ENCODE peak calls at places on chromosomes 5 and 9, in six cellular contexts. J is ovary; Z is IMR-90; Y is vagina; C is tibial nerve; H is effector memory CD4-positive, alpha-beta T cell. E is an unnamed sample.

GRCh38 chr5:151493599-151494136 is 46.3 kb downstream of the SLC36A1 start:
- DNase-seq in J (no peak), Z (no peak), Y (no peak), C (no peak), H (no peak), E (no peak)

GRCh38 chr5:149887622-149888183 is 56.9 kb downstream of the PDE6A start:
- DNase-seq in J (peak; percentile 12), Z (peak; percentile 70), Y (no peak), C (no peak), H (no peak), E (no peak)

GRCh38 chr5:139392324-139392677 is 2.6 kb upstream of the MZB1 start:
- DNase-seq in J (no peak), Z (no peak), Y (no peak), C (no peak), H (no peak), E (no peak)

GRCh38 chr9:112890106-112891081 is at the start of gene SLC46A2:
- DNase-seq in J (no peak), Z (no peak), Y (no peak), C (no peak), H (no peak), E (no peak)

GRCh38 chr9:128053560-128053959 is 13.6 kb downstream of the NAIF1 start:
- DNase-seq in J (no peak), Z (no peak), Y (no peak), C (peak; percentile 63), H (no peak), E (no peak)

GRCh38 chr5:68231414-68232076 is 16.0 kb downstream of the PIK3R1 start:
- DNase-seq in J (no peak), Z (no peak), Y (no peak), C (no peak), H (no peak), E (no peak)

GRCh38 chr5:83714780-83715179 is 5.9 kb downstream of the HAPLN1 start:
- DNase-seq in J (no peak), Z (no peak), Y (no peak), C (no peak), H (no peak), E (no peak)

GRCh38 chr5:137332296-137332695 is 166.8 kb downstream of the SPOCK1 start:
- DNase-seq in J (no peak), Z (no peak), Y (no peak), C (no peak), H (no peak), E (no peak)

GRCh38 chr9:76400534-76401096 is 6.4 kb upstream of the RFK start:
- DNase-seq in J (no peak), Z (peak; percentile 54), Y (no peak), C (no peak), H (no peak), E (no peak)

GRCh38 chr5:6504677-6505414 is 56.2 kb downstream of the UBE2QL1 start:
- DNase-seq in J (no peak), Z (peak; percentile 15), Y (peak; percentile 70), C (no peak), H (no peak), E (no peak)

GRCh38 chr9:136787690-136788400 is 3.3 kb upstream of the TMEM141 start:
- DNase-seq in J (no peak), Z (peak; percentile 42), Y (no peak), C (peak; percentile 77), H (peak; percentile 44), E (peak; percentile 73)

GRCh38 chr9:5698810-5699556 is 70.1 kb downstream of the RIC1 start:
- DNase-seq in J (no peak), Z (peak; percentile 83), Y (no peak), C (no peak), H (no peak), E (no peak)

GRCh38 chr9:110249639-110250038 is 6.7 kb downstream of the TXN start:
- DNase-seq in J (no peak), Z (no peak), Y (no peak), C (no peak), H (no peak), E (no peak)

GRCh38 chr5:144598451-144599068 is 427.9 kb downstream of the KCTD16 start:
- DNase-seq in J (no peak), Z (no peak), Y (no peak), C (no peak), H (no peak), E (no peak)

GRCh38 chr5:76521240-76521758 is 101.9 kb downstream of the F2RL2 start:
- DNase-seq in J (no peak), Z (peak; percentile 26), Y (no peak), C (no peak), H (no peak), E (no peak)
- H3K27ac ChIP-seq in J (no peak overlapping the region), Z (no peak overlapping the region), Y (no peak overlapping the region), C (peak overlapping the region; percentile 69), H (no peak overlapping the region), E (no peak overlapping the region)

GRCh38 chr5:64722588-64722987 is 32.3 kb downstream of the SHISAL2B start:
- DNase-seq in J (no peak), Z (no peak), Y (no peak), C (no peak), H (no peak), E (no peak)

DNA sequence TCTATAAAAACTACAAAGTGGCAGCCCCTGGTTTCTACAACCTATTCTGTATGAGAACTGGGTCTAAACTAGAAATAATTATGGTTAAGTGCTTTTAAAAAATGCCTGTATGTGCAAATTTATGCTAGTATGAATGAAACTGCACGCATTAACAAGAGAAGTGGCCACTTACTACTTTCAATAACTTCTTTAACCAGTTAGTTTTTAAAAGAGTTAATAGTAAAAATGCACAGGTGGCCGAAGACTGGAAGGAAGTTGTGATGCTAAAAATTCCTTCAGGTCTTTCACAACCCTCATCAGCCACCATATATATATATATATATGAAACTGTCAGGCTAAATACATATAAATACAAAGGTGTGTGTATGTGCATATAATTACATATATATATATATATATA is 36.8 kb downstream of the SHISAL2B start:
- DNase-seq in J (no peak), Z (no peak), Y (no peak), C (no peak), H (no peak), E (no peak)
- H3K9me3 ChIP-seq in J (no peaks in the 10 kb centered on the region), Z (no peaks in the 10 kb centered on the region), Y (no peaks in the 10 kb centered on the region), C (no peaks in the 10 kb centered on the region), H (no peaks in the 10 kb centered on the region), E (no peaks in the 10 kb centered on the region)

GRCh38 chr5:58300346-58300745 is 159.5 kb downstream of the PLK2 start:
- DNase-seq in J (no peak), Z (no peak), Y (no peak), C (no peak), H (no peak), E (no peak)
- H3K4me3 ChIP-seq in J (no peak overlapping the region), Z (no peak overlapping the region), Y (no peak overlapping the region), C (no peak overlapping the region), H (no peak overlapping the region), E (no peak overlapping the region)

GRCh38 chr9:123320814-123321213 is 35.2 kb upstream of the CRB2 start:
- DNase-seq in J (no peak), Z (no peak), Y (no peak), C (no peak), H (no peak), E (no peak)

GRCh38 chr9:123318192-123318591 is 37.8 kb upstream of the CRB2 start:
- DNase-seq in J (no peak), Z (no peak), Y (no peak), C (no peak), H (no peak), E (no peak)

GRCh38 chr9:123319541-123320339 is 36.3 kb upstream of the CRB2 start:
- DNase-seq in J (no peak), Z (no peak), Y (no peak), C (no peak), H (no peak), E (no peak)

GRCh38 chr9:123316053-123316718 is 39.8 kb upstream of the CRB2 start:
- DNase-seq in J (no peak), Z (no peak), Y (no peak), C (no peak), H (no peak), E (no peak)

DNA sequence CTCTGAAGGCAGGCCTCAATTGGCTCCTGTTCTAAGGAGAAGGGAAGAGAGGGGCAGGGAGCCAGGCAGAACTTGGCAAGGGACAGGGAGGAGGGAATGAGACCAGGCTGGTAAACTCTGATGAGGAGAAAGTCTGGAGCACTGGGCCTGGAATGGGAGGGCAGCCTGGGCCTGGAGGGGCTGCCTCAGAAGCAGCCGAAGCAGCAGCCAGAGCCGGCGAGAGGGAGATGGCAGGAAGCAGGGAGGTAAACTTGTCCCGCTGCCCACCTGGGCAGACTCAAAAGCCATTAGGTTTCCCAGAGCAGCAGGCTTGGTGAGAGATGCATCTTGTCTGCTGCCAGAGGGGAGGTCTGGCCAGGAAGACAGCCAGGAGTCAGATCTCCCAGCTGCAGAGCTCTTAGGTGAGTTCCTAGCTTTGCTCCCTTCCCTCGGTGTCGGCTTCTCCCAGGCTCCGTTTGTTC is 37.0 kb upstream of the CRB2 start:
- DNase-seq in J (no peak), Z (no peak), Y (no peak), C (no peak), H (no peak), E (no peak)
- H3K27ac ChIP-seq in J (no peak overlapping the region), Z (no peak overlapping the region), Y (no peak overlapping the region), C (no peak overlapping the region), H (no peak overlapping the region), E (no peak overlapping the region)

GRCh38 chr5:179264641-179265528 is 80.4 kb downstream of the ADAMTS2 start:
- DNase-seq in J (no peak), Z (no peak), Y (peak; percentile 79), C (no peak), H (no peak), E (no peak)
- H3K9me3 ChIP-seq in J (no peaks in the 10 kb centered on the region), Z (no peaks in the 10 kb centered on the region), Y (no peaks in the 10 kb centered on the region), C (no peaks in the 10 kb centered on the region), H (no peaks in the 10 kb centered on the region), E (no peaks in the 10 kb centered on the region)

GRCh38 chr9:91193658-91194391 is 167.9 kb downstream of the AUH start:
- DNase-seq in J (peak; percentile 88), Z (peak; percentile 96), Y (no peak), C (peak; percentile 75), H (peak; percentile 20), E (peak; percentile 75)
- H3K4me3 ChIP-seq in J (peak overlapping the region; percentile 51), Z (peak overlapping the region; percentile 15), Y (peak overlapping the region; percentile 39), C (peak overlapping the region; percentile 35), H (peak overlapping the region; percentile 60), E (peak overlapping the region; percentile 38)

GRCh38 chr5:136166909-136167308 is 26.1 kb downstream of the SMIM32 start:
- DNase-seq in J (no peak), Z (no peak), Y (no peak), C (no peak), H (no peak), E (no peak)
- H3K27ac ChIP-seq in J (no peak overlapping the region), Z (no peak overlapping the region), Y (no peak overlapping the region), C (no peak overlapping the region), H (no peak overlapping the region), E (no peak overlapping the region)

GRCh38 chr5:178431777-178432155 is 158.4 kb downstream of the COL23A1 start:
- DNase-seq in J (no peak), Z (peak; percentile 5), Y (no peak), C (no peak), H (no peak), E (no peak)
- H3K9me3 ChIP-seq in J (no peaks in the 10 kb centered on the region), Z (peaks cover 27% of the 10 kb centered on the region), Y (no peaks in the 10 kb centered on the region), C (no peaks in the 10 kb centered on the region), H (no peaks in the 10 kb centered on the region), E (no peaks in the 10 kb centered on the region)

GRCh38 chr5:88507261-88507660 is 238.6 kb upstream of the TMEM161B start:
- DNase-seq in J (no peak), Z (no peak), Y (no peak), C (no peak), H (no peak), E (no peak)

GRCh38 chr5:88503065-88503394 is 234.4 kb upstream of the TMEM161B start:
- DNase-seq in J (no peak), Z (no peak), Y (no peak), C (no peak), H (no peak), E (no peak)

GRCh38 chr5:88502179-88503064 is 233.8 kb upstream of the TMEM161B start:
- DNase-seq in J (no peak), Z (no peak), Y (no peak), C (no peak), H (no peak), E (peak; percentile 33)
- H3K4me3 ChIP-seq in J (peak overlapping the region; percentile 44), Z (peak overlapping the region; percentile 54), Y (peak overlapping the region; percentile 40), C (peak overlapping the region; percentile 31), H (peak overlapping the region; percentile 71), E (peak overlapping the region; percentile 55)

E was measured in CD4-positive, alpha-beta memory T cell.